ENCODE peak calls at places on chromosomes 3 and 15, in five cellular contexts. I, Q, B, K and O are unnamed samples.
A peak's percentile ranks its signal among the peaks of the same experiment; 100 is the strongest.

GRCh38 chr15:29136815-29137214 is 132.8 kb downstream of the NSMCE3 start:
- DNase-seq in I (peak; percentile 22), Q (no peak), B (no peak), K (no peak), O (no peak)

GRCh38 chr3:179806177-179806576 is 153.3 kb downstream of the USP13 start:
- DNase-seq in I (no peak), Q (no peak), B (no peak), K (no peak), O (no peak)

GRCh38 chr3:112293368-112294321 is at the start of gene SLC9C1:
- DNase-seq in I (no peak), Q (peak; percentile 48), B (peak; percentile 23), K (peak; percentile 67), O (peak; percentile 28)

GRCh38 chr3:64203969-64204632 is 21.2 kb downstream of the PRICKLE2 start:
- DNase-seq in I (no peak), Q (no peak), B (no peak), K (no peak), O (no peak)

GRCh38 chr3:119443179-119443578 is 20.2 kb downstream of the TMEM39A start:
- DNase-seq in I (no peak), Q (no peak), B (no peak), K (no peak), O (no peak)

GRCh38 chr3:122512284-122512683 is 2.5 kb downstream of the KPNA1 start:
- DNase-seq in I (no peak), Q (no peak), B (no peak), K (no peak), O (no peak)

GRCh38 chr3:159865042-159865579 is 123.5 kb upstream of the IL12A start:
- DNase-seq in I (no peak), Q (no peak), B (no peak), K (no peak), O (no peak)

GRCh38 chr3:59559721-59560514 is 510.1 kb upstream of the CFAP20DC start:
- DNase-seq in I (no peak), Q (no peak), B (peak; percentile 92), K (no peak), O (no peak)

GRCh38 chr3:85567074-85567676 is 608.4 kb downstream of the CADM2 start:
- DNase-seq in I (no peak), Q (peak; percentile 74), B (peak; percentile 12), K (peak; percentile 5), O (peak; percentile 64)

GRCh38 chr15:72961326-72961725 is 90.9 kb upstream of the NEO1 start:
- DNase-seq in I (no peak), Q (no peak), B (no peak), K (no peak), O (no peak)

GRCh38 chr3:24640330-24640877 is 145.8 kb upstream of the THRB start:
- DNase-seq in I (no peak), Q (no peak), B (peak; percentile 26), K (no peak), O (no peak)

GRCh38 chr3:48125026-48125704 is 63.1 kb downstream of the CDC25A start:
- DNase-seq in I (no peak), Q (no peak), B (no peak), K (no peak), O (no peak)

GRCh38 chr15:31488437-31489204 is 162.0 kb downstream of the KLF13 start:
- DNase-seq in I (peak; percentile 82), Q (peak; percentile 48), B (peak; percentile 93), K (peak; percentile 72), O (peak; percentile 46)

GRCh38 chr3:156448300-156448699 is 106.6 kb downstream of the SSR3 start:
- DNase-seq in I (no peak), Q (peak; percentile 34), B (peak; percentile 14), K (no peak), O (no peak)
- TF ChIP-seq CTCF in I (no peak), Q (peak; percentile 40), B (no peak), K (peak; percentile 66), O (peak; percentile 41)

GRCh38 chr3:142129516-142130171 is 19.7 kb downstream of the TFDP2 start:
- DNase-seq in I (no peak), Q (no peak), B (no peak), K (no peak), O (no peak)
- TF ChIP-seq CTCF in I (peak; percentile 6), Q (peak; percentile 57), B (no peak), K (no peak), O (peak; percentile 14)

DNA sequence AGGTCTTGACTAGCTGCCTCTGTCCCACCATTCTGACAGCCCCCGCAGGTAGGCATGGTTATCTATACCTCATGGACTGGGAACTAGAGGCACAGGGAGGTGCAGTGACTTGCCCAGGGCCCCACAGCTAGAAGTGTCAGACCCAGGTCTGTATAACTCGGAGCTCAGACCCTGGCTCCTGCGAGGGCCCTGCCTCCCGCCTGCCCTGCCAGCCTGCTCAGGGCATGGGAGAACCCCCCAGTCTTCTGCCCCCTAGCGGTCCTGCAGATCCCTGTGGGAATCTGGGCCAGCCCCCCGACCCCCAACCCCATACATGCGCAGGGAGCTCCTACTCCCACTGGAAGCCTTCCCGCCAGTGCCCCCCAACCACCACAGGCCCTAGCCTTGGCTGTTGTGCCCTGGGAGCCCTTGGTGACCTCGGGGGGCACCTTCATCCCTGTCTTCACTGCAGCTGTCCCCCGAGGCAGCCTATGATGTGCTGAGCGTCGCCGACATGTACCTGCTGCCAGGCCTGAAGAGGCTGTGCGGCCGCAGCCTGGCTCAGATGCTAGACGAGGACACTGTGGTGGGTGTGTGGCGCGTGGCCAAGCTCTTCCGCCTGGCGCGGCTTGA is 6.9 kb downstream of the ABTB1 start:
- DNase-seq in I (peak; percentile 48), Q (peak; percentile 46), B (no peak), K (no peak), O (no peak)
- TF ChIP-seq CTCF in I (no peak), Q (peak; percentile 31), B (no peak), K (peak; percentile 40), O (peak; percentile 9)

GRCh38 chr3:98986073-98986472 is 84.6 kb upstream of the DCBLD2 start:
- DNase-seq in I (no peak), Q (peak; percentile 18), B (peak; percentile 82), K (no peak), O (peak; percentile 48)

GRCh38 chr3:98985406-98985805 is 83.9 kb upstream of the DCBLD2 start:
- DNase-seq in I (no peak), Q (no peak), B (no peak), K (no peak), O (no peak)

GRCh38 chr3:98990657-98991056 is 89.2 kb upstream of the DCBLD2 start:
- DNase-seq in I (no peak), Q (no peak), B (no peak), K (no peak), O (no peak)

GRCh38 chr3:98994128-98994762 is 92.8 kb upstream of the DCBLD2 start:
- DNase-seq in I (no peak), Q (no peak), B (peak; percentile 43), K (no peak), O (no peak)

DNA sequence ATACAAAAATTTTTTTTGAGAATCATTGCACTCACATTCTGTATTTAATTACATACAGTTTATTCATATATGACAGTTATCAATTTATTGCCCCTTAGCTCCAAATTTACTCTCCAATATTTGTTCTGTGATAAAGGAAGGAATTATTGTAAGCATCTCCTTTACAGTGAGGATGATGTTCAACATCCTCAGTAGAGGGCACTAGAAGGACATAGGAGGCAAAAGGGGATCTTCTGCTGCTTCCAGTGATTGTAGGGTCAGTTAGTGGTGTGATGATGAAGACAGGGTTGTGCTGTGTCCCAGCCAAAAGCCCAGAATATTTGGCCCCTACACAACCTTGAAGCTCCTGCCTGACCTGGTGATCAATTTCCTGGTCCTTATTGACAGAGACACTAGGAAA is 89.9 kb upstream of the DCBLD2 start:
- DNase-seq in I (no peak), Q (no peak), B (no peak), K (no peak), O (no peak)
- TF ChIP-seq CTCF in I (no peak), Q (no peak), B (no peak), K (peak; percentile 12), O (no peak)

DNA sequence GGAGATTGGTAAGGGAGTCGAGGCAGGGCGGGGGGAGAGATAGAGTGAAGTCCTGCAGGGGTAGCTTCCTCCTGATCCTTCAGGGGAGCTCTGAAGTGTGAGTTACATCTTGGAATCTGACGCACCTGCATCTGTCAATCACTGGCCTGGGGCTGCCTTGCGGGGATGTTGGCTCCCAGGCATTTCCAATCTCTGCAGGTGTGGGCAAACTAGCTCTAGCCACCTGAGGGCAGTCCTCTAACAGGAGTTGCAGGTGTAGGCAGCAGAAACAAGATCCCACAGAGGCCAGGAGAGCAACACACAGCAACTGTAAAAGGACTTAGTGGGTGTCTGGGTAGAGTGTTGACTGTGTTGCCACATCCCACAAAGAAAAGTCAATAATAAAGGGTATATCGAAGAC is 63.6 kb downstream of the ZNF621 start:
- DNase-seq in I (no peak), Q (no peak), B (peak; percentile 13), K (no peak), O (no peak)
- TF ChIP-seq CTCF in I (peak; percentile 10), Q (no peak), B (no peak), K (no peak), O (no peak)

DNA sequence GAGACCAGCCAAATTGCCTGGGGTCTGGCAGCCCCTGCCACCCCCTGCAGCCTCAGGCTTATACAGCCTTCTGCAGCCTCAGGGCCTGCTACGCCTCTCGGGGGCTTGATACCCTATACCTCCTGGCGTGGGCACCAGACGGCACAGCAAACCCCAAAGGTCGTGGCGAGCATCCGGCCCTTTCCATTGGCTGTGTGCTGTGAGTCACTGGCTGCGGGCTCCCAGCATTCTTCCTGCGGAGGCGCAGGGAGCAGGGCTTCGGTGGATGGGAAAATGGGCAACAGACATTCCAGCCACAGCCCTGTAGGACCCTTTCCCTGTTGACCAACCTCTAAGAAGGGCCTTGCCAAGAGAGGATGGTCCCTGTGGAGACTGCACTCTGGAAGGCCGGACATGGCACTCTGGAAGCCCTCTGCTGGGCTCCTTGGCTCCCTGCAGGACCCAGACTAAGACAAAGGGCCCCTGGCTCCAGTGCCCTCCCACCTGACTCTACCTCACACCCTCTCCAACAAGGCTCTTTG is 59.6 kb downstream of the ITGA11 start:
- DNase-seq in I (no peak), Q (peak; percentile 45), B (peak; percentile 41), K (no peak), O (peak; percentile 32)
- TF ChIP-seq CTCF in I (peak; percentile 40), Q (peak; percentile 19), B (peak; percentile 34), K (peak; percentile 47), O (peak; percentile 30)